ENCODE peak calls at places on chromosomes 12 and 14, in ten cellular contexts. M is 8988T, N is OCI-M1, P is mesothelial cell of epicardium, Z is NCI-H2171 treated with DMSO at 0.1 percent for 48 hours, G is NCI-H1436, E is mucosa of gallbladder, C is AG04449, L is neural progenitor cell, W is AG08396. I is an unnamed sample.

GRCh38 chr12:124538194-124539082 is 29.0 kb downstream of the NCOR2 start:
- DNase-seq in E (no peak), W (no peak), G (no peak), C (no peak), L (no peak), Z (peak), N (peak), M (no peak), P (no peak), I (no peak)

GRCh38 chr12:40829738-40830144 is 137.5 kb downstream of the CNTN1 start:
- DNase-seq in G (no peak), C (no peak), Z (peak), M (no peak), E (no peak), L (no peak), P (no peak), W (no peak), N (no peak), I (no peak)

GRCh38 chr12:43104524-43104923 is 447.5 kb downstream of the ADAMTS20 start:
- DNase-seq in P (no peak), C (peak), L (peak), E (no peak), M (no peak), G (no peak), N (peak), W (no peak), Z (peak), I (no peak)

GRCh38 chr14:64572721-64573508 is 23.2 kb downstream of the PPP1R36 start:
- DNase-seq in L (peak), W (no peak), C (no peak), G (no peak), N (no peak), M (no peak), E (no peak), Z (no peak), P (no peak), I (no peak)

GRCh38 chr14:92967346-92967926 is 44.5 kb downstream of the CHGA start:
- DNase-seq in W (no peak), Z (no peak), C (peak), P (no peak), E (no peak), M (no peak), N (no peak), L (no peak), G (no peak), I (no peak)

GRCh38 chr12:89453579-89453978 is 71.0 kb downstream of the GALNT4 start:
- DNase-seq in L (no peak), C (peak), E (no peak), Z (no peak), W (peak), M (no peak), N (no peak), G (no peak), P (no peak), I (no peak)

GRCh38 chr12:104213952-104214351 is 1.6 kb upstream of the TXNRD1 start:
- DNase-seq in M (no peak), E (peak), N (no peak), W (peak), Z (peak), G (no peak), L (no peak), P (no peak), C (peak), I (no peak)

GRCh38 chr14:39469094-39469710 is 37.0 kb upstream of the FBXO33 start:
- DNase-seq in G (no peak), M (no peak), N (peak), C (no peak), Z (no peak), E (no peak), P (no peak), L (peak), W (no peak), I (no peak)

GRCh38 chr14:50007123-50007903 is 109.1 kb downstream of the VCPKMT start:
- DNase-seq in N (no peak), E (no peak), W (no peak), P (no peak), C (no peak), L (no peak), Z (no peak), G (no peak), M (peak), I (no peak)

GRCh38 chr12:130764475-130765185 is 48.5 kb upstream of the RIMBP2 start:
- DNase-seq in W (peak), M (no peak), L (no peak), E (no peak), C (no peak), Z (no peak), N (peak), P (no peak), G (no peak), I (peak)

GRCh38 chr12:89247962-89248361 is 104.3 kb downstream of the DUSP6 start:
- DNase-seq in M (no peak), W (no peak), P (no peak), N (no peak), C (no peak), Z (no peak), L (no peak), G (no peak), E (no peak), I (no peak)

GRCh38 chr14:86852530-86852929 is 1140.5 kb downstream of the GALC start:
- DNase-seq in W (peak), G (no peak), N (no peak), P (no peak), E (no peak), Z (no peak), M (no peak), L (no peak), C (peak), I (peak)

I was measured in amniotic stem cell.